ENCODE peak calls at places on chromosomes 1 and 21, in ten cellular contexts. J is fibroblast of pulmonary artery, Y is esophagus muscularis mucosa, K is lower leg skin, C is cardiac fibroblast, T is choroid plexus epithelial cell, F is HFFc6, H is SK-N-SH, E is A549, D is endothelial cell. R is an unnamed sample.

GRCh38 chr1:33515607-33516006 is 43.2 kb downstream of the ZSCAN20 start:
- DNase-seq in J (no peak), Y (no peak), K (no peak), C (no peak), T (no peak), F (no peak), H (no peak), E (no peak), D (no peak), R (no peak)

GRCh38 chr1:217184854-217185253 is 446.0 kb downstream of the GPATCH2 start:
- DNase-seq in J (no peak), Y (no peak), K (no peak), C (peak), T (no peak), F (no peak), H (no peak), E (no peak), D (no peak), R (no peak)

GRCh38 chr1:116521186-116521585 is 49.6 kb downstream of the CD58 start:
- DNase-seq in J (peak), Y (no peak), K (no peak), C (peak), T (no peak), F (peak), H (no peak), E (no peak), D (no peak), R (peak)

GRCh38 chr1:230992100-230992774 is 13.3 kb downstream of the ARV1 start:
- DNase-seq in J (no peak), Y (no peak), K (no peak), C (no peak), T (no peak), F (no peak), H (no peak), E (no peak), D (no peak), R (peak)

GRCh38 chr1:29803486-29803885 is 567.2 kb downstream of the PTPRU start:
- DNase-seq in J (no peak), Y (no peak), K (no peak), C (no peak), T (no peak), F (no peak), H (no peak), E (no peak), D (no peak), R (no peak)

GRCh38 chr1:107138767-107139445 is 1.9 kb upstream of the NTNG1 start:
- DNase-seq in J (no peak), Y (no peak), K (no peak), C (no peak), T (no peak), F (peak), H (no peak), E (no peak), D (no peak), R (peak)

GRCh38 chr1:43653893-43654292 is 3.9 kb downstream of the KDM4A start:
- DNase-seq in J (no peak), Y (no peak), K (no peak), C (no peak), T (peak), F (no peak), H (no peak), E (no peak), D (no peak), R (no peak)

GRCh38 chr1:155801149-155801548 is 55.9 kb downstream of the GON4L start:
- DNase-seq in J (peak), Y (no peak), K (no peak), C (peak), T (peak), F (peak), H (no peak), E (no peak), D (no peak), R (peak)

GRCh38 chr1:215114154-215114933 is 31.8 kb downstream of the KCNK2 start:
- DNase-seq in J (peak), Y (no peak), K (no peak), C (peak), T (peak), F (peak), H (no peak), E (peak), D (no peak), R (peak)

GRCh38 chr1:162302246-162302645 is 74.4 kb downstream of the SPATA46 start:
- DNase-seq in J (peak), Y (no peak), K (no peak), C (peak), T (peak), F (no peak), H (no peak), E (no peak), D (no peak), R (peak)

GRCh38 chr1:241473026-241473425 is 46.5 kb downstream of the FH start:
- DNase-seq in J (no peak), Y (no peak), K (no peak), C (no peak), T (no peak), F (no peak), H (no peak), E (no peak), D (no peak), R (no peak)

GRCh38 chr1:56029329-56030003 is 549.9 kb downstream of the PLPP3 start:
- DNase-seq in J (no peak), Y (no peak), K (no peak), C (no peak), T (no peak), F (no peak), H (no peak), E (peak), D (no peak), R (no peak)

GRCh38 chr1:201481004-201481380 is 12.0 kb upstream of the PHLDA3 start:
- DNase-seq in J (no peak), Y (no peak), K (no peak), C (peak), T (no peak), F (no peak), H (no peak), E (no peak), D (no peak), R (no peak)

GRCh38 chr1:226082959-226083302 is 20.4 kb downstream of the H3-3A start:
- DNase-seq in J (peak), Y (no peak), K (peak), C (peak), T (peak), F (peak), H (peak), E (peak), D (peak), R (no peak)

GRCh38 chr1:6003568-6004411 is 11.6 kb upstream of the NPHP4 start:
- DNase-seq in J (no peak), Y (no peak), K (no peak), C (no peak), T (no peak), F (no peak), H (peak), E (no peak), D (no peak), R (no peak)

GRCh38 chr21:34894401-34894800 is 154.7 kb downstream of the RUNX1 start:
- DNase-seq in J (no peak), Y (peak), K (no peak), C (no peak), T (no peak), F (no peak), H (no peak), E (no peak), D (no peak), R (no peak)

GRCh38 chr21:32423320-32423719 is 10.8 kb downstream of the EVA1C start:
- DNase-seq in J (peak), Y (no peak), K (no peak), C (peak), T (peak), F (peak), H (no peak), E (no peak), D (no peak), R (peak)

GRCh38 chr1:197915797-197916686 is 1.1 kb upstream of the LHX9 start:
- DNase-seq in J (peak), Y (no peak), K (no peak), C (peak), T (peak), F (peak), H (peak), E (peak), D (peak), R (peak)

GRCh38 chr1:184646824-184647223 is 107.8 kb downstream of the EDEM3 start:
- DNase-seq in J (no peak), Y (peak), K (no peak), C (no peak), T (no peak), F (no peak), H (no peak), E (no peak), D (no peak), R (no peak)
- TF ChIP-seq CTCF in J (no peak), Y (no peak), K (no peak), C (no peak), T (no peak), F (no peak), H (no peak), E (no peak), D (no peak), R (no peak)

GRCh38 chr1:19799233-19799876 is 361 bp downstream of the TMCO4 start:
- DNase-seq in J (peak), Y (no peak), K (peak), C (peak), T (peak), F (peak), H (peak), E (peak), D (peak), R (peak)
- TF ChIP-seq CTCF in J (peak), Y (peak), K (no peak), C (peak), T (peak), F (peak), H (peak), E (no peak), D (peak), R (peak)

DNA sequence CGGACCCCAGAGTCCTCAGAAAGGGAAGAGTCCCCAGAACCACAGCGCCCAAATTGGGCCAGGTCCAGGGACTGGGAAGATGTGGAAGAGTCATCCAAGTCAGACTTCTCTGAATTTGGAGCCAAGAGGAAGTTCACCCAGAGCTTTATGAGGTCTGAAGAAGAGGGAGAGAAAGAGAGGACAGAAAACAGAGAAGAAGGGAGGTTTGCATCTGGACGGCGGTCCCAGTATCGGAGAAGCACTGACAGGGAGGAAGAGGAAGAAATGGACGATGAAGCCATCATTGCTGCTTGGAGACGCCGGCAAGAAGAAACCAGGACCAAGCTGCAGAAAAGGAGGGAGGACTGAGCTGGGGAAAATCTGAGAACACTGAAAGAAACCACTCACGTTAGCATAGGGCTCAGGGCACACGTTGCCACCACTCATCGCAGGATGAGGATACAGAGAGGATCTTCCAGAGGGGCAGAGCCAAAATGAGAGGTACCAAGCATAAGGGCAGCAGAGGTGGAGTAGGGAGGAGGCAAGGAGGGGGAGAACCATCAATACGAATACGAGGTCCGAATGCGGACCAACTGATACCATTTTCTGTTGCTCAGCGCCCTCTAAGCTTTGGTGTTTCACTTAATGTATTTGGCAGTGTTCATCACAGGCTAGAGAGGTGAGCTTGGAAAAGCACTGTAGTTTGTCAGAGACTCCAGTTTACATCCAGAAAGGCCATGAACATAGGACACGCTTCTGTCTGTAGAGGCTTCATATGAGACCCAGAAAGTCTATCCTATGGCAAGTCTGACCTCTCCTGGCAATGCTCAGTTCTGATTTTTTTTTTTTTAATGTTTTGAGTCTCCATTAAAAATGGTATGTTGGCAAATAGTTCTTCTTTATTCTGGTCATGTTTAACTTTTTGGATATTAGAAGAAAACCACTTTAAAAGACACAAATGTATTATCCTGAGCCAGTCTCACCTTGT is 34.7 kb downstream of the STYXL2 start:
- DNase-seq in J (no peak), Y (peak), K (no peak), C (no peak), T (peak), F (no peak), H (no peak), E (no peak), D (no peak), R (peak)
- TF ChIP-seq CTCF in J (no peak), Y (no peak), K (no peak), C (no peak), T (no peak), F (no peak), H (peak), E (peak), D (no peak), R (peak)

GRCh38 chr1:69076631-69077030 is 491.1 kb upstream of the LRRC7 start:
- DNase-seq in J (no peak), Y (no peak), K (no peak), C (no peak), T (no peak), F (no peak), H (no peak), E (no peak), D (no peak), R (no peak)

GRCh38 chr1:69077198-69077597 is 490.5 kb upstream of the LRRC7 start:
- DNase-seq in J (no peak), Y (no peak), K (no peak), C (no peak), T (no peak), F (no peak), H (no peak), E (no peak), D (no peak), R (no peak)

GRCh38 chr1:69077633-69078032 is 490.1 kb upstream of the LRRC7 start:
- DNase-seq in J (no peak), Y (no peak), K (no peak), C (no peak), T (no peak), F (no peak), H (no peak), E (no peak), D (no peak), R (no peak)

GRCh38 chr1:69070660-69071373 is 496.9 kb upstream of the LRRC7 start:
- DNase-seq in J (no peak), Y (no peak), K (no peak), C (no peak), T (no peak), F (no peak), H (no peak), E (no peak), D (no peak), R (no peak)

DNA sequence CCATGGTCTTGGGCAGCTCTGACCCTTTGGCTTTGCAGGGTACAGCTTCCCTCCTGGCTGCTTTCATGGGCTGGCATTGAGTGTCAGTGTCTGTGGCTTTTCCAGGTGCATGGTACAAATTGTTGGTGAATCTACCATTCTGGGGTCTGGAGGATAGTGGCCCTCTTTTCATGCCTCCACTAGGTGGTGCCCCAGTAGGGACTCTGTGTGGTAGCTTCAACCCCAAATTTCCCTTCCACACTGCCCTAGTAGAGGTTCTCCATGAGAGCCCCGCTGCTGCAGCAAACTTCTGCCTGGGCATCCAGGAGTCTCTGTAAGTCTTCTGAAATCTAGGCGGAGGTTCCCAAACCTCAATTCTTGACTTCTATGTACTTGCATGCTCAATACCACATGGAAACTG is 494.5 kb upstream of the LRRC7 start:
- DNase-seq in J (no peak), Y (no peak), K (no peak), C (no peak), T (peak), F (no peak), H (no peak), E (no peak), D (no peak), R (no peak)
- TF ChIP-seq CTCF in J (no peak), Y (no peak), K (no peak), C (no peak), T (peak), F (no peak), H (no peak), E (no peak), D (no peak), R (no peak)

GRCh38 chr1:9448132-9449105 is 90.8 kb upstream of the SLC25A33 start:
- DNase-seq in J (no peak), Y (no peak), K (no peak), C (no peak), T (peak), F (no peak), H (peak), E (no peak), D (peak), R (no peak)
- TF ChIP-seq CTCF in J (peak), Y (no peak), K (no peak), C (peak), T (peak), F (peak), H (no peak), E (peak), D (no peak), R (no peak)

DNA sequence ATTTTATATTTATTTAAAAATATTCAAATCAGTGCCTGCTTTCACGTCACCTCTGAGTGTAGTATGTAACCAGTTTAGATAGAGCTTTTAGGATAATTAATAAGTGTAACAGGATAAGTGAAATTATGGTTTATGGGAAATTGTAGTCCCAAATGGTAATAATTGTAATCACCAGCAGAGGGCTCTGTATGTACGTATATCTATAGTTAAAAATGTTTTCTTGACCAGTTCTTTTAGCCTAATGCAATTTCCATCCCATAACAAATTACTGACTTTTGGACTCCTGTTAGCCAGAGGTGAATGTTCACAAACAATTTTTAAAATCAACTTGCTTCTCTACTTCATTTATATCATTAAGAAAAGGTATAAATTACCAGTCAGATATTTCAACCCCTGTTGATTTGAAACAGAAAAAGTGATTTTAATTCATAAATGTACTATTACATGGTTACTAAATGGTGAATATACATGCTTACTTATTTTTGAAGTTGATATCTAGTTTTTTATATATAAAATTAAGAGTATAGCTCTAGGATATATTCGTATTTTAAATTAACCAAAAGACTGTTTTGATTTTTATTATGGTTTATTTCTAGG is 25.3 kb downstream of the SLC30A7 start:
- DNase-seq in J (peak), Y (no peak), K (no peak), C (peak), T (peak), F (peak), H (peak), E (peak), D (no peak), R (peak)
- TF ChIP-seq CTCF in J (peak), Y (peak), K (no peak), C (peak), T (peak), F (peak), H (peak), E (peak), D (peak), R (peak)

DNA sequence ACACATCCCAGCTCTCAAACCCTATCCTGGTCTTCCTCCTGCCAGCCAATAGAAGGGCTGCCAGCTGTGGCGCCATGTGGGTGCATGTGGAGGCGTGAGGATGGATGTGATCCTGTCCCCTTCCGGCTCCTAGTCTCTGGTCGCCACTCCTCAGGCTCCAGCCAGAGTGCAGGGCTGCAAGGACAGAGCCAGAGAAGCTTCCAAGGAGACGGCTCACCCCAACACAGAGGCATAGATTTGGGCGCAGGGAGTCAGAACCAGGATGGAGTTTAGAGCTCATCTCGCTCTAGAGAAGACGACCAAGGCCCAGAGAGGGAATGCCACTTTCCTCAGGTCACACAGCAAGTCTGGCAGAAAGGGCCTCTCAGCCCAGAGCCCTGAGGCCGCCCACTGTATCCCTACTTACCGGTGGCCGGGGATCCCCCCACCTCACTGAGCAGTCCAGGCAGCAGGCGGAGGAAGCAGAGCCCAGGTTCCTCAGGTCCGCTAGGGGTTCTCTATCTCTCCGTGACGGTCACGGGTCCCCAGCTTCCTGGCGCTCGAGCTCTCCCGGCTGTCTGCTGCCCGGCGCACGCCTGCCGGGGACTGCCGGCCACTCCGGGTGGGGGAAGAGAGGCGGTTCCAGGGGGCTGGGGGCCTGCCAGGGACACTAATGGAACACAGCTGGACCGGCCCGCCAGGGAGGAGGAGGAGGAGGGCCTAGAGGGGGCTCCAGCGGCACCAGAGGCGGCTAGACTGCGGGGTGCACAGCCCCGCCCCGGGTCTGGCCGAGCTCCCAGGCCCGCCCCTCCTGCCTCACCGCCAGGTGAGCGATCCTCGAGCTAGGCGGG is at the start of gene COL16A1:
- DNase-seq in J (peak), Y (no peak), K (peak), C (peak), T (peak), F (peak), H (peak), E (no peak), D (peak), R (peak)
- TF ChIP-seq CTCF in J (no peak), Y (no peak), K (no peak), C (no peak), T (peak), F (no peak), H (no peak), E (no peak), D (no peak), R (no peak)

GRCh38 chr21:38814126-38815059 is 8.7 kb downstream of the ETS2 start:
- DNase-seq in J (no peak), Y (no peak), K (no peak), C (no peak), T (peak), F (no peak), H (no peak), E (no peak), D (no peak), R (no peak)

GRCh38 chr21:38816400-38816973 is 10.8 kb downstream of the ETS2 start:
- DNase-seq in J (no peak), Y (no peak), K (no peak), C (no peak), T (no peak), F (no peak), H (no peak), E (no peak), D (no peak), R (no peak)

GRCh38 chr21:38813143-38813542 is 7.4 kb downstream of the ETS2 start:
- DNase-seq in J (no peak), Y (no peak), K (no peak), C (no peak), T (no peak), F (no peak), H (no peak), E (no peak), D (no peak), R (no peak)

GRCh38 chr21:38813554-38813953 is 7.8 kb downstream of the ETS2 start:
- DNase-seq in J (no peak), Y (no peak), K (no peak), C (peak), T (no peak), F (no peak), H (no peak), E (no peak), D (no peak), R (no peak)

GRCh38 chr21:38815060-38815405 is 9.3 kb downstream of the ETS2 start:
- DNase-seq in J (no peak), Y (no peak), K (no peak), C (no peak), T (peak), F (peak), H (no peak), E (no peak), D (no peak), R (peak)
- TF ChIP-seq CTCF in J (no peak), Y (no peak), K (no peak), C (no peak), T (no peak), F (no peak), H (no peak), E (no peak), D (no peak), R (no peak)